ENCODE peak calls at places on chromosome 4, in nine cellular contexts. Z, V, D, K, E, B, F, N and R are unnamed samples. For H3K36me3, the result is how much of the 10 kb centered on the place peaks cover.

GRCh38 chr4:185384877-185385465 is 10.8 kb downstream of the LRP2BP start:
- DNase-seq in D (no peak), N (no peak), E (no peak), K (no peak), F (no peak), B (no peak), V (no peak), Z (no peak), R (no peak)

GRCh38 chr4:40414673-40415072 is 79.5 kb downstream of the CHRNA9 start:
- DNase-seq in N (no peak), B (no peak), K (no peak), E (no peak), D (no peak), V (no peak), Z (no peak), F (no peak), R (no peak)

GRCh38 chr4:86749121-86749520 is 100.1 kb downstream of the SLC10A6 start:
- DNase-seq in N (no peak), E (no peak), B (no peak), V (no peak), D (no peak), Z (no peak), F (no peak), K (no peak), R (no peak)

GRCh38 chr4:106268731-106269272 is 47.2 kb downstream of the TBCK start:
- DNase-seq in V (no peak), Z (no peak), F (no peak), B (no peak), E (no peak), K (no peak), N (no peak), D (no peak), R (no peak)

GRCh38 chr4:116357758-116358157 is 727.6 kb downstream of the TRAM1L1 start:
- DNase-seq in K (no peak), N (no peak), D (no peak), E (no peak), B (no peak), Z (no peak), V (no peak), F (no peak), R (no peak)

GRCh38 chr4:117085185-117085701 is at the start of gene TRAM1L1:
- DNase-seq in Z (peak), F (no peak), E (peak), B (peak), D (peak), N (peak), V (peak), K (peak), R (no peak)

GRCh38 chr4:135277116-135277979 is 1075.8 kb upstream of the PABPC4L start:
- DNase-seq in E (no peak), B (no peak), F (no peak), D (no peak), V (no peak), N (no peak), Z (no peak), K (no peak), R (no peak)

GRCh38 chr4:115113382-115114106 is at the start of gene NDST4:
- DNase-seq in K (no peak), Z (no peak), F (no peak), D (no peak), E (no peak), B (peak), V (no peak), N (no peak), R (no peak)

GRCh38 chr4:80092847-80093246 is 19.8 kb upstream of the ANTXR2 start:
- DNase-seq in K (no peak), V (no peak), F (no peak), N (no peak), Z (no peak), E (no peak), D (no peak), B (no peak), R (no peak)

GRCh38 chr4:2848449-2848848 is 4.8 kb downstream of the ADD1 start:
- DNase-seq in F (no peak), D (no peak), N (no peak), K (no peak), Z (peak), E (no peak), B (no peak), V (no peak), R (no peak)

GRCh38 chr4:70556856-70557255 is 35.2 kb upstream of the AMBN start:
- DNase-seq in N (no peak), B (no peak), Z (no peak), K (no peak), D (no peak), V (no peak), F (no peak), E (no peak), R (no peak)

GRCh38 chr4:109921384-109921808 is 8.7 kb downstream of the EGF start:
- DNase-seq in D (no peak), F (no peak), K (no peak), N (no peak), E (no peak), V (no peak), Z (no peak), B (no peak), R (no peak)

GRCh38 chr4:142404191-142404611 is 441.9 kb downstream of the INPP4B start:
- DNase-seq in Z (no peak), D (peak), N (peak), E (no peak), K (peak), F (no peak), B (no peak), V (no peak), R (no peak)

GRCh38 chr4:81648576-81649272 is 177.0 kb upstream of the RASGEF1B start:
- DNase-seq in N (no peak), E (no peak), D (no peak), K (no peak), V (no peak), Z (no peak), B (no peak), F (no peak), R (peak)

GRCh38 chr4:145181091-145181501 is 707 bp upstream of the OTUD4 start:
- DNase-seq in F (no peak), N (no peak), K (no peak), B (no peak), D (no peak), E (no peak), V (no peak), Z (no peak), R (no peak)

GRCh38 chr4:82865592-82865991 is 25.4 kb downstream of the SEC31A start:
- DNase-seq in E (no peak), D (no peak), B (no peak), N (peak), V (no peak), F (no peak), Z (no peak), K (no peak), R (peak)

GRCh38 chr4:173403051-173403450 is 4.1 kb upstream of the SCRG1 start:
- DNase-seq in B (no peak), N (no peak), F (no peak), E (no peak), D (no peak), V (no peak), Z (no peak), K (no peak), R (no peak)

GRCh38 chr4:173091362-173091761 is 77.2 kb upstream of the GALNT7 start:
- DNase-seq in V (no peak), B (no peak), N (no peak), K (no peak), D (no peak), Z (no peak), F (no peak), E (no peak), R (no peak)

GRCh38 chr4:2251795-2252529 is 9.9 kb downstream of the MXD4 start:
- DNase-seq in N (no peak), B (no peak), D (peak), E (no peak), V (no peak), F (no peak), K (peak), Z (peak), R (no peak)

GRCh38 chr4:154086247-154086646 is 297.4 kb upstream of the SFRP2 start:
- DNase-seq in N (no peak), F (no peak), E (no peak), D (no peak), Z (no peak), V (no peak), K (no peak), B (no peak), R (no peak)

GRCh38 chr4:121669163-121669550 is 27.6 kb downstream of the ANXA5 start:
- DNase-seq in N (no peak), D (no peak), V (no peak), F (no peak), B (no peak), E (no peak), K (no peak), Z (no peak), R (no peak)

GRCh38 chr4:121665371-121665770 is 31.4 kb downstream of the ANXA5 start:
- DNase-seq in D (no peak), E (no peak), N (no peak), K (no peak), V (no peak), Z (no peak), F (no peak), B (no peak), R (no peak)

GRCh38 chr4:121666091-121666679 is 30.6 kb downstream of the ANXA5 start:
- DNase-seq in B (no peak), D (peak), N (no peak), V (no peak), Z (peak), F (no peak), E (peak), K (no peak), R (no peak)

GRCh38 chr4:121674191-121674590 is 22.6 kb downstream of the ANXA5 start:
- DNase-seq in B (no peak), Z (no peak), D (no peak), N (no peak), F (no peak), E (no peak), V (no peak), K (no peak), R (no peak)

GRCh38 chr4:121668368-121669162 is 28.2 kb downstream of the ANXA5 start:
- DNase-seq in K (no peak), F (no peak), E (no peak), D (no peak), N (no peak), B (no peak), V (no peak), Z (no peak), R (no peak)
- H3K4me3 ChIP-seq in K (no peak), F (no peak), E (no peak), D (no peak), N (no peak), B (no peak), V (no peak), Z (no peak), R (no peak)

DNA sequence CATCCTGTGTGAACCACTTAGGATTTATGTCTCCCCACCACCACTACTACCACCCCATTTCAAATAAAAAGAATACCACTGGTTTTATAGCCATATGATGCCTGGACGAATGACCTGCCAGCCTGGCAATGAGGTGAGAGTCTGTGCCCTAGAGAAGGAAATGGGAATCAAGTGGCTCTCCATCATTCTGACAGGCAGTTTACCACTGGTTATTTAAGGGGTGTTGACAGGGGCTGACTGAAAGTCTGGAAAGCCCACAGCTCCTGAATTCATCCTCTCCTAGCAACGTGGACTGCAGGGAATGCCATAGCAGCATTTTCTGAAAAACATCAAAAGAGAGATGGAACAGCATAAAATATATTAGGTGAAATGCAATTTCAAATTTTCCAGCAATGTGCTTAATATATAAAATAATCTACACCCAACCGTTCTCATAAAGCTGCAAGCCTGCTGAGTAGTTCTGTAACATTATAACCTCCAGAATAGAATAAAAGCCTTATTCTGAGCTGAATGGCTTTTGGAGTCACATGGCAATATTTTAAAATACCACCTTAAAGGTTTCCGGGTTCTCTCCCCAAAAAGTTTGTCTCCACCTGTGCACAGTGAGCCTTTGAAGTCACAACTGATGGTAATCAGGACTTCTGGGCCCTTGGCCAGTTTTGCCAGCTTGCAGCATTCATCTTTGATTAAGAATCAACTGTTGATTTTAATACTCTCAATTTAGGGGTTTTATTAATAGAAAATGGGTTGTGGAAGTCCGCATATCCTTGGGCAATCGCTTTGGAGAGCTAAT is 121.5 kb downstream of the DCTD start:
- DNase-seq in K (no peak), B (peak), V (no peak), N (no peak), D (no peak), Z (no peak), E (no peak), F (no peak), R (no peak)
- H3K36me3 ChIP-seq in K (under half), B (under half), V (under half), N (under half), D (under half), Z (under half), E (under half), F (under half), R (under half)

DNA sequence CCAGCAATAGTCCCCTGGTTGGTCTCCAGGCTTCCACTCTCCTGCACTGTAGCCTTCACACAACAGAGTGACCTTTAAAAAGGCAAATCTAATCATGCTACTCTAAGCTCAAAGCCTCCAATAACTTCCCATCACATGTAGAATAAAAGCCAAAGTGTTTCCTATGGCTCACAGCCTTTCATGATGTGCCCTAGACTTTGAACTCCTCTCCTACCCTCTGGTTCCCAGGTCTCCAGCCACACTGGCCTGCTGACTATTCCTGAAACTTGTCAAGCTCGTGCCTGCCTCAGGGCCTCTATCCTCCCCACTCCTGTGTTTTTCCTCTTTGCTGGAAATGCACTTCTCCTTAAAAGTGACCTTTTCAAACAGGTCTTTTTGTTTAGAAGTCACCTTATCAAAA is 3.1 kb downstream of the MANBA start:
- DNase-seq in E (no peak), N (no peak), B (no peak), K (no peak), Z (no peak), V (no peak), D (no peak), F (no peak), R (no peak)
- H3K27ac ChIP-seq in E (no peak), N (no peak), B (peak), K (no peak), Z (no peak), V (no peak), D (no peak), F (no peak), R (no peak)

DNA sequence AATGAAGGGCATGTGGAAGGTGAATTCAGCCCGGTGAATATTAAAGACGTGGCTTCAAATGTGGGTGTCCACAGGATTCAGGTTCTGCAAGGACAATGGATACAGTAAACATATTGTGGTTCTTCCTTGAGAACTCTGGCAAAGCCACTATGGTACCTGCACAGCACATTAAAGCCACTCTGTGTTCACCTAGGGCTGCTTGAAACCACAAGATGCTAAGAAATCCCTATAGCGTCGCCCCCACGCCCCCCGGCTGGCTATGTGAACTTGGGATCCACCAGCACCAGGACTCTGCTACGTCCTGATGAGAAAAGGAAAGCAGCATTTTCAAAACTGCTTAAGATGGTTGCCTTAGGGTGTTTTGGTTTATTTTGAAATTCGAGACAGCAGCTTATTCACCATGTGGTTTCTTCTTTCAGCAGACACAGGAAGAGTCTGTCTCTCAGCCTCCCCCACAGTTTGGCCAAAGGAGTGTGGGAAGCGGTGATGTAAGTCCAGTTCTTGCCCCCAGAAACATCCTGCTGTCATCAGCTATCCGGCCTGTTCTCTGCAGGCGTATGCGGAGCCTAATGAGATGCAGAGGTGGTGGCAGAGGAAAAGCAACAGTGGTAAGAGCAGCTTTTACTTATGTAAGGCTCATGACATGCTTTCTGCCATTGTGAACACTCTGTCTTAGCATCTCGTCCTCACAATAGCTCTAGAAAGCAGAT is 111.5 kb downstream of the AFAP1 start:
- DNase-seq in N (peak), B (no peak), E (peak), D (peak), K (no peak), V (no peak), F (no peak), Z (peak), R (peak)
- H3K4me3 ChIP-seq in N (no peak), B (no peak), E (no peak), D (no peak), K (no peak), V (no peak), F (no peak), Z (no peak), R (peak)

DNA sequence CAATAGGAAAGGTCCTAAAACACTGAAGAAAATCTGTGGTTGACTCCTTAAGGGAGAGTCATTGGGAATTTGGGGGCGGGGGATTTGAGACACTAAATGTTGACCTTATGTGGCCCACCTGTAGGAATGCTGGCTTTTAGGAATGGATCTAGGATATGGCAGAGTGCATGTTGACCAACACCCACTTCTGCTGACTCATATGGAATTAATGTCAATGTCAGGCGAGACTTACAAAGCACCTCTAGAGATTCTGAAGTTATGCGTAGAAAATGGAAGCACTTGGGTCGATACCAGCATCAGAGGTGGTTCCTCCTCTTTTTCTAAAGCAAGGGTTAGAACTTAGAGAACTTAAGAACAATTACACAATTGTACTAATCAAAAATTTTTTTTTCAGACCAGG is 100.6 kb upstream of the CBR4 start:
- DNase-seq in E (no peak), K (no peak), V (no peak), N (no peak), D (no peak), F (no peak), B (no peak), Z (no peak), R (no peak)
- H3K36me3 ChIP-seq in E (half or more), K (under half), V (under half), N (under half), D (under half), F (under half), B (under half), Z (under half), R (under half)

GRCh38 chr4:8227201-8227770 is 28.2 kb downstream of the SH3TC1 start:
- DNase-seq in Z (no peak), N (no peak), B (no peak), V (no peak), F (no peak), K (no peak), D (no peak), E (no peak), R (no peak)

GRCh38 chr4:8225704-8226443 is 26.8 kb downstream of the SH3TC1 start:
- DNase-seq in D (no peak), K (no peak), Z (no peak), V (no peak), E (no peak), B (no peak), N (no peak), F (no peak), R (no peak)

GRCh38 chr4:8224596-8225289 is 25.7 kb downstream of the SH3TC1 start:
- DNase-seq in B (no peak), V (no peak), D (no peak), Z (no peak), K (no peak), N (no peak), E (no peak), F (no peak), R (no peak)

GRCh38 chr4:8222609-8223391 is 23.7 kb downstream of the SH3TC1 start:
- DNase-seq in D (no peak), B (no peak), Z (no peak), V (no peak), E (no peak), F (no peak), N (no peak), K (no peak), R (no peak)

GRCh38 chr4:8225290-8225625 is 26.2 kb downstream of the SH3TC1 start:
- DNase-seq in F (no peak), B (no peak), Z (no peak), E (no peak), D (no peak), N (no peak), K (no peak), V (no peak), R (no peak)
- H3K27ac ChIP-seq in F (no peak), B (no peak), Z (no peak), E (no peak), D (no peak), N (no peak), K (no peak), V (no peak), R (no peak)